ENCODE peak calls at places on chromosomes 16 and 17, in six cellular contexts. One of them, this sample, is unnamed.

GRCh38 chr17:43766413-43767052 is 7.9 kb upstream of the SOST start:
- DNase-seq in fibroblast of mammary gland: peak
- DNase-seq in tibial nerve: peak
- DNase-seq in PC-3: peak
- DNase-seq in AG10803: peak
- DNase-seq in AG04450: no peak
- DNase-seq in this sample: peak

GRCh38 chr17:75610103-75610984 is 22.7 kb downstream of the MYO15B start:
- DNase-seq in fibroblast of mammary gland: no peak
- DNase-seq in tibial nerve: no peak
- DNase-seq in PC-3: peak
- DNase-seq in AG10803: no peak
- DNase-seq in AG04450: no peak
- DNase-seq in this sample: no peak

GRCh38 chr16:85227924-85228462 is 115.7 kb upstream of the CIBAR2 start:
- DNase-seq in fibroblast of mammary gland: peak
- DNase-seq in tibial nerve: no peak
- DNase-seq in PC-3: no peak
- DNase-seq in AG10803: peak
- DNase-seq in AG04450: no peak
- DNase-seq in this sample: no peak

GRCh38 chr16:4358831-4359561 is 7.9 kb upstream of the PAM16 start:
- DNase-seq in fibroblast of mammary gland: no peak
- DNase-seq in tibial nerve: peak
- DNase-seq in PC-3: peak
- DNase-seq in AG10803: no peak
- DNase-seq in AG04450: no peak
- DNase-seq in this sample: peak

GRCh38 chr16:70750893-70751467 is 50.0 kb downstream of the VAC14 start:
- DNase-seq in fibroblast of mammary gland: peak
- DNase-seq in tibial nerve: peak
- DNase-seq in PC-3: no peak
- DNase-seq in AG10803: peak
- DNase-seq in AG04450: peak
- DNase-seq in this sample: peak

GRCh38 chr16:78436023-78436422 is 336.6 kb downstream of the WWOX start:
- DNase-seq in fibroblast of mammary gland: no peak
- DNase-seq in tibial nerve: no peak
- DNase-seq in PC-3: no peak
- DNase-seq in AG10803: no peak
- DNase-seq in AG04450: no peak
- DNase-seq in this sample: no peak

GRCh38 chr17:28749516-28750177 is 5.8 kb downstream of the TRAF4 start:
- DNase-seq in fibroblast of mammary gland: no peak
- DNase-seq in tibial nerve: no peak
- DNase-seq in PC-3: no peak
- DNase-seq in AG10803: no peak
- DNase-seq in AG04450: no peak
- DNase-seq in this sample: no peak

GRCh38 chr17:42457107-42457787 is 1.4 kb upstream of the ATP6V0A1 start:
- DNase-seq in fibroblast of mammary gland: no peak
- DNase-seq in tibial nerve: no peak
- DNase-seq in PC-3: no peak
- DNase-seq in AG10803: no peak
- DNase-seq in AG04450: no peak
- DNase-seq in this sample: no peak

GRCh38 chr17:77834170-77835115 is 124.1 kb upstream of the TNRC6C start:
- DNase-seq in fibroblast of mammary gland: peak
- DNase-seq in tibial nerve: no peak
- DNase-seq in PC-3: peak
- DNase-seq in AG10803: peak
- DNase-seq in AG04450: peak
- DNase-seq in this sample: peak

GRCh38 chr16:1167276-1168107 is 14.6 kb downstream of the CACNA1H start:
- DNase-seq in fibroblast of mammary gland: no peak
- DNase-seq in tibial nerve: no peak
- DNase-seq in PC-3: no peak
- DNase-seq in AG10803: no peak
- DNase-seq in AG04450: no peak
- DNase-seq in this sample: no peak

GRCh38 chr17:19403021-19403420 is 8.0 kb upstream of the RNF112 start:
- DNase-seq in fibroblast of mammary gland: no peak
- DNase-seq in tibial nerve: no peak
- DNase-seq in PC-3: no peak
- DNase-seq in AG10803: no peak
- DNase-seq in AG04450: no peak
- DNase-seq in this sample: no peak

GRCh38 chr16:62256406-62256805 is 220.2 kb upstream of the CDH8 start:
- DNase-seq in fibroblast of mammary gland: no peak
- DNase-seq in tibial nerve: no peak
- DNase-seq in PC-3: no peak
- DNase-seq in AG10803: no peak
- DNase-seq in AG04450: no peak
- DNase-seq in this sample: no peak

GRCh38 chr17:75628425-75628824 is 4.8 kb upstream of the SMIM5 start:
- DNase-seq in fibroblast of mammary gland: no peak
- DNase-seq in tibial nerve: no peak
- DNase-seq in PC-3: no peak
- DNase-seq in AG10803: no peak
- DNase-seq in AG04450: no peak
- DNase-seq in this sample: no peak

GRCh38 chr17:45156242-45156641 is 5.4 kb upstream of the HEXIM2 start:
- DNase-seq in fibroblast of mammary gland: no peak
- DNase-seq in tibial nerve: no peak
- DNase-seq in PC-3: no peak
- DNase-seq in AG10803: no peak
- DNase-seq in AG04450: no peak
- DNase-seq in this sample: no peak

GRCh38 chr17:45162022-45162687 is 480 bp downstream of the HEXIM2 start:
- DNase-seq in fibroblast of mammary gland: no peak
- DNase-seq in tibial nerve: no peak
- DNase-seq in PC-3: no peak
- DNase-seq in AG10803: no peak
- DNase-seq in AG04450: no peak
- DNase-seq in this sample: no peak

GRCh38 chr17:45161288-45162021 is at the start of gene HEXIM2:
- DNase-seq in fibroblast of mammary gland: peak
- DNase-seq in tibial nerve: peak
- DNase-seq in PC-3: peak
- DNase-seq in AG10803: peak
- DNase-seq in AG04450: peak
- DNase-seq in this sample: peak

GRCh38 chr17:45164734-45165269 is 3.1 kb downstream of the HEXIM2 start:
- DNase-seq in fibroblast of mammary gland: no peak
- DNase-seq in tibial nerve: no peak
- DNase-seq in PC-3: no peak
- DNase-seq in AG10803: no peak
- DNase-seq in AG04450: no peak
- DNase-seq in this sample: no peak

GRCh38 chr17:45160505-45161287 is 979 bp upstream of the HEXIM2 start:
- DNase-seq in fibroblast of mammary gland: peak
- DNase-seq in tibial nerve: peak
- DNase-seq in PC-3: peak
- DNase-seq in AG10803: peak
- DNase-seq in AG04450: no peak
- DNase-seq in this sample: peak
- TF ChIP-seq CTCF in fibroblast of mammary gland: no peak
- TF ChIP-seq CTCF in tibial nerve: peak
- TF ChIP-seq CTCF in PC-3: peak
- TF ChIP-seq CTCF in AG10803: peak
- TF ChIP-seq CTCF in AG04450: no peak
- TF ChIP-seq CTCF in this sample: no peak

DNA sequence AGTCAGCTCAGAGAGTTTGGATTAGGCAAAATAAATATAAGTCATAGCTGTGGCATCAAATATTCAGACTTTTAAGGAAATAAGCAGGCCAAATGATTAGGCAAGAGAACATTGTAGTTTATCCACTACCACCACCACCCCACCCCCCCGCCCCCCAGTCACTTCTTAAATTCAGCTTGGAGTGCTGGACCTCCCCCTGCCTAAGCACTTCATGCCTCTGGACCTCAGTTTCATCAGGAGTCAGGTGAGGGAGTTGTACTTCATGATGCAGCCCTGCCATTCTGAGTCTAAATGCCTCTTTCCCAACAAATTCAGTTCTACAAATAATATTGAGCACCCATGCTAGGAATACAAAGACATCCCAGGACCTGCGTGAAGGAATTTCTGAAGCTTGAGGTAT is 2.0 kb downstream of the POLR2C start:
- DNase-seq in fibroblast of mammary gland: no peak
- DNase-seq in tibial nerve: no peak
- DNase-seq in PC-3: no peak
- DNase-seq in AG10803: no peak
- DNase-seq in AG04450: no peak
- DNase-seq in this sample: no peak
- TF ChIP-seq CTCF in fibroblast of mammary gland: no peak
- TF ChIP-seq CTCF in tibial nerve: no peak
- TF ChIP-seq CTCF in PC-3: no peak
- TF ChIP-seq CTCF in AG10803: no peak
- TF ChIP-seq CTCF in AG04450: no peak
- TF ChIP-seq CTCF in this sample: no peak

GRCh38 chr17:7528842-7529241 is 20.0 kb upstream of the TNFSF12 start:
- DNase-seq in fibroblast of mammary gland: no peak
- DNase-seq in tibial nerve: no peak
- DNase-seq in PC-3: no peak
- DNase-seq in AG10803: no peak
- DNase-seq in AG04450: no peak
- DNase-seq in this sample: no peak

DNA sequence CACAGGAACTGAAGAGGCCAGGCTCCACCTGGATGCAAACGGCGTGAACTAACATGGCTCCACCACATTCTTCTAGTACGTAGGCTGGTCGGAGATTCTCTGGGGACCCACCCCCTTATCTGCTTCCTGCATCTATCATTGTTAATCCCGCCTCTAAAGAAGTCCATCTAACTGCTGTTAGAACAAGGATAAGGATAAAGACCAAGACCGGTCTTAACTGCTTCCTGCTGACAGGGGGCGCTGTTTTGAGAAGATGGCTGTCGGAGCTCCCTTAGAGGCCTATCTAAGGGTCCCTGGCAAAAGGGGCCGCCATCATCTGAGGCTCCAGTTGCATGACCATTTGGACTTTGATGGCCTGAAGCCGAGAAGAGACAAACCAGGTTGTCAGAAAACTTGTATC is 25.8 kb upstream of the TNFSF12 start:
- DNase-seq in fibroblast of mammary gland: peak
- DNase-seq in tibial nerve: no peak
- DNase-seq in PC-3: peak
- DNase-seq in AG10803: no peak
- DNase-seq in AG04450: no peak
- DNase-seq in this sample: no peak
- TF ChIP-seq CTCF in fibroblast of mammary gland: peak
- TF ChIP-seq CTCF in tibial nerve: peak
- TF ChIP-seq CTCF in PC-3: peak
- TF ChIP-seq CTCF in AG10803: peak
- TF ChIP-seq CTCF in AG04450: peak
- TF ChIP-seq CTCF in this sample: no peak

GRCh38 chr16:55643161-55643970 is 12.4 kb upstream of the SLC6A2 start:
- DNase-seq in fibroblast of mammary gland: peak
- DNase-seq in tibial nerve: no peak
- DNase-seq in PC-3: no peak
- DNase-seq in AG10803: no peak
- DNase-seq in AG04450: no peak
- DNase-seq in this sample: peak
- TF ChIP-seq CTCF in fibroblast of mammary gland: no peak
- TF ChIP-seq CTCF in tibial nerve: no peak
- TF ChIP-seq CTCF in PC-3: peak
- TF ChIP-seq CTCF in AG10803: peak
- TF ChIP-seq CTCF in AG04450: peak
- TF ChIP-seq CTCF in this sample: no peak

GRCh38 chr16:77383606-77384187 is 51.1 kb downstream of the ADAMTS18 start:
- DNase-seq in fibroblast of mammary gland: no peak
- DNase-seq in tibial nerve: no peak
- DNase-seq in PC-3: no peak
- DNase-seq in AG10803: no peak
- DNase-seq in AG04450: no peak
- DNase-seq in this sample: no peak

GRCh38 chr16:77387075-77387474 is 47.8 kb downstream of the ADAMTS18 start:
- DNase-seq in fibroblast of mammary gland: no peak
- DNase-seq in tibial nerve: no peak
- DNase-seq in PC-3: no peak
- DNase-seq in AG10803: no peak
- DNase-seq in AG04450: no peak
- DNase-seq in this sample: no peak

GRCh38 chr16:77385481-77385880 is 49.4 kb downstream of the ADAMTS18 start:
- DNase-seq in fibroblast of mammary gland: no peak
- DNase-seq in tibial nerve: no peak
- DNase-seq in PC-3: no peak
- DNase-seq in AG10803: no peak
- DNase-seq in AG04450: no peak
- DNase-seq in this sample: no peak

GRCh38 chr16:77387810-77388209 is 47.0 kb downstream of the ADAMTS18 start:
- DNase-seq in fibroblast of mammary gland: no peak
- DNase-seq in tibial nerve: no peak
- DNase-seq in PC-3: peak
- DNase-seq in AG10803: no peak
- DNase-seq in AG04450: no peak
- DNase-seq in this sample: no peak
- TF ChIP-seq CTCF in fibroblast of mammary gland: no peak
- TF ChIP-seq CTCF in tibial nerve: no peak
- TF ChIP-seq CTCF in PC-3: no peak
- TF ChIP-seq CTCF in AG10803: no peak
- TF ChIP-seq CTCF in AG04450: no peak
- TF ChIP-seq CTCF in this sample: no peak

GRCh38 chr16:12341423-12341822 is 364.9 kb downstream of the SNX29 start:
- DNase-seq in fibroblast of mammary gland: peak
- DNase-seq in tibial nerve: no peak
- DNase-seq in PC-3: peak
- DNase-seq in AG10803: peak
- DNase-seq in AG04450: no peak
- DNase-seq in this sample: peak
- TF ChIP-seq CTCF in fibroblast of mammary gland: no peak
- TF ChIP-seq CTCF in tibial nerve: no peak
- TF ChIP-seq CTCF in PC-3: peak
- TF ChIP-seq CTCF in AG10803: peak
- TF ChIP-seq CTCF in AG04450: peak
- TF ChIP-seq CTCF in this sample: peak

This sample was measured in MCF 10A.